ENCODE peak calls at places on chromosomes 11 and 22, in six cellular contexts. O, X, N, K, D and I are unnamed samples. For H3K4me1 and H3K27me3, the result is how much of the 10 kb centered on the place peaks cover.

GRCh38 chr11:118145285-118146227 is 7.1 kb downstream of the SCN4B start:
- DNase-seq in K (peak), X (peak), O (peak), D (peak), N (peak), I (peak)

GRCh38 chr11:23226331-23226909 is 366.1 kb upstream of the CCDC179 start:
- DNase-seq in D (no peak), X (no peak), N (no peak), O (no peak), K (no peak), I (no peak)

GRCh38 chr22:38755155-38755910 is 465 bp downstream of the SUN2 start:
- DNase-seq in K (peak), N (peak), O (peak), X (peak), D (peak), I (peak)

GRCh38 chr11:68040121-68040956 is 1.5 kb downstream of the TCIRG1 start:
- DNase-seq in O (peak), N (peak), D (peak), K (peak), X (peak), I (peak)

GRCh38 chr11:77590194-77590591 is 440 bp downstream of the AQP11 start:
- DNase-seq in K (no peak), N (peak), D (no peak), O (no peak), X (peak), I (no peak)

GRCh38 chr11:28366549-28367341 is 258.6 kb downstream of the METTL15 start:
- DNase-seq in D (no peak), O (peak), X (no peak), K (no peak), N (no peak), I (no peak)

GRCh38 chr11:130118636-130119387 is 40.8 kb upstream of the ST14 start:
- DNase-seq in X (no peak), D (no peak), K (no peak), N (peak), O (no peak), I (no peak)

GRCh38 chr22:33401291-33401690 is 343.1 kb upstream of the SYN3 start:
- DNase-seq in D (no peak), N (no peak), K (no peak), X (no peak), O (peak), I (no peak)

GRCh38 chr11:66818231-66818955 is 24.8 kb upstream of the RCE1 start:
- DNase-seq in N (no peak), O (no peak), X (no peak), K (no peak), D (no peak), I (no peak)

GRCh38 chr11:10942621-10943020 is 84.8 kb upstream of the ZBED5 start:
- DNase-seq in D (no peak), O (no peak), K (no peak), X (no peak), N (no peak), I (no peak)

GRCh38 chr22:18968011-18968749 is 32.1 kb upstream of the PRODH start:
- DNase-seq in O (no peak), D (peak), N (no peak), K (peak), X (no peak), I (peak)

GRCh38 chr22:22693531-22693884 is 49.1 kb downstream of the GGTLC2 start:
- DNase-seq in X (no peak), K (no peak), N (no peak), D (no peak), O (no peak), I (no peak)

GRCh38 chr11:36455658-36456111 is 54.4 kb downstream of the TRAF6 start:
- DNase-seq in N (no peak), O (peak), K (peak), X (peak), D (no peak), I (peak)

GRCh38 chr11:96464695-96465307 is 75.0 kb downstream of the JRKL start:
- DNase-seq in D (no peak), X (no peak), K (no peak), N (peak), O (peak), I (no peak)

GRCh38 chr11:65650547-65651338 is 12.0 kb downstream of the RELA start:
- DNase-seq in O (no peak), X (no peak), K (peak), N (no peak), D (no peak), I (no peak)

GRCh38 chr11:107791343-107792048 is 67.1 kb downstream of the SLC35F2 start:
- DNase-seq in K (no peak), X (peak), N (no peak), O (peak), D (no peak), I (no peak)

GRCh38 chr11:10041337-10041736 is 252.7 kb downstream of the SBF2 start:
- DNase-seq in N (no peak), O (no peak), K (no peak), D (no peak), X (no peak), I (no peak)

GRCh38 chr11:76665921-76666351 is 4.6 kb downstream of the LRRC32 start:
- DNase-seq in D (peak), K (peak), X (no peak), N (no peak), O (no peak), I (no peak)

GRCh38 chr22:43642319-43642718 is 169.8 kb downstream of the EFCAB6 start:
- DNase-seq in D (no peak), N (peak), O (no peak), X (no peak), K (no peak), I (no peak)

GRCh38 chr11:125995313-125995712 is 49.5 kb downstream of the VSIG10L2 start:
- DNase-seq in K (no peak), X (no peak), O (no peak), D (no peak), N (no peak), I (no peak)

DNA sequence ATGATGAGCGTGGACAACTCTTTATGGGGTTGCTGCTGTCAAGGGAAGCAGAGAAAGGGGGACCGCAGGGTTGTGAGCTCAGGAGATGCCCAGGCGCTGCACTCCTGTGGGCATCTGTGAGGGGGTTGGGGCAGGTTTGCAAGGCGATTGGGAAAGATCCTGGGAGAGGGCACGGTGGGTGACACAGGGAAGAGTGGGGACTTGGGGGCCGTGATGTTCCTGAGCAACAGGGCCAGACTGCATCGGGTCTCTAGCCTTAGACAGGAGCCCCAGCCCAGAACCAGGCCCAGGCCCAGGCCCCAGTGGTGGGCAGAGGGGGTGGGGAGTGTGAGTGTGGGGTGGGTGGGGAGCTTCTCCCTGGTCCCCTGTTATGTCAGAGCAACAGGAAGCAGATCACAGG is 38.3 kb downstream of the CSF2RB start:
- DNase-seq in N (no peak), K (no peak), X (no peak), D (no peak), O (no peak), I (no peak)
- H3K4me1 ChIP-seq in N (under half), K (under half), X (under half), D (under half), O (under half), I (under half)

GRCh38 chr11:113542420-113542819 is 67.2 kb upstream of the DRD2 start:
- DNase-seq in K (no peak), N (no peak), O (no peak), X (no peak), D (no peak), I (no peak)
- H3K27me3 ChIP-seq in K (under half), N (under half), O (under half), X (under half), D (under half), I (under half)

GRCh38 chr11:19931768-19932369 is 219.2 kb downstream of the NAV2 start:
- DNase-seq in N (no peak), O (peak), X (no peak), D (no peak), K (no peak), I (no peak)

GRCh38 chr11:19929147-19929546 is 216.5 kb downstream of the NAV2 start:
- DNase-seq in N (no peak), K (no peak), D (no peak), O (peak), X (no peak), I (no peak)

GRCh38 chr11:19929655-19930054 is 217.0 kb downstream of the NAV2 start:
- DNase-seq in N (no peak), D (no peak), X (no peak), K (no peak), O (no peak), I (no peak)

GRCh38 chr11:19933132-19933735 is 220.6 kb downstream of the NAV2 start:
- DNase-seq in N (no peak), D (no peak), K (no peak), X (no peak), O (no peak), I (no peak)

DNA sequence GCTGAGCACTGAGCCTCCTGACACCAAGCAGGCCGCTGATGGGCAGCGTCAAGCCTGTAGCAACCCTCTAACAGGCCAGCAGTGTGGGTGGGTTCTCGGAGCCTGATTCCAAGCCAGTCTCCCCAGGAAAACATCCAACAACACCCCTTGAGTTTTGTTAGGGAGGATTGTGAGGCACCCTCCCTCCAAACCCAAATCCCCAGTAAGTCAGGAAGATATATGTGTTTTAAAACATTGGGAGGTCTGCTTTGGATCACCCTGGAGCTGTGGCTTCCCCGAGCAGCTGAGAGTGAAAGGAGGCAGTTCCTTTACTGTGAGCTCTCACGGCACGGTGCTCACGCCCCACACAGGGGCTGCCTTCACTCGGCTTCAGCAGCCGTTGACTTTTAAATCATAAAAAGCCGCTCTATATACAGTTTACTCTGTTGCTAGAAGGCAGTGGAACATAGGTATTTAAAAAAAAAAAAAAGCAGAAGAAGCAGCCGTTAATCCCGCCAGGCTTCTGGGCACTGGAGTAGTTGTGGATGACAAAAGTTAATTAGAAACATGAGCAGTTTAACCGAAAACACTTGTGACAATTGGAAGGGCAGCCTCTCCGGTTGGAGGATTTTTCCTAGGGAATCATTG is 218.6 kb downstream of the NAV2 start:
- DNase-seq in X (no peak), D (no peak), O (peak), K (no peak), N (no peak), I (no peak)
- H3K27ac ChIP-seq in X (no peak), D (no peak), O (peak), K (no peak), N (no peak), I (no peak)

GRCh38 chr11:2730323-2731284 is 30.8 kb upstream of the KCNQ1OT1 start:
- DNase-seq in N (no peak), K (no peak), D (no peak), O (no peak), X (no peak), I (no peak)
- H3K4me1 ChIP-seq in N (under half), K (under half), D (under half), O (under half), X (half or more), I (under half)

GRCh38 chr11:44322243-44322642 is 12.3 kb upstream of the ALX4 start:
- DNase-seq in D (no peak), K (no peak), N (no peak), O (no peak), X (no peak), I (no peak)

GRCh38 chr11:44326615-44327475 is 16.9 kb upstream of the ALX4 start:
- DNase-seq in K (peak), N (no peak), O (no peak), X (no peak), D (no peak), I (no peak)

GRCh38 chr11:44324787-44325525 is 15.0 kb upstream of the ALX4 start:
- DNase-seq in N (no peak), D (no peak), X (no peak), O (no peak), K (peak), I (no peak)

GRCh38 chr11:44325698-44326097 is 15.8 kb upstream of the ALX4 start:
- DNase-seq in O (no peak), D (no peak), K (no peak), N (no peak), X (no peak), I (no peak)

DNA sequence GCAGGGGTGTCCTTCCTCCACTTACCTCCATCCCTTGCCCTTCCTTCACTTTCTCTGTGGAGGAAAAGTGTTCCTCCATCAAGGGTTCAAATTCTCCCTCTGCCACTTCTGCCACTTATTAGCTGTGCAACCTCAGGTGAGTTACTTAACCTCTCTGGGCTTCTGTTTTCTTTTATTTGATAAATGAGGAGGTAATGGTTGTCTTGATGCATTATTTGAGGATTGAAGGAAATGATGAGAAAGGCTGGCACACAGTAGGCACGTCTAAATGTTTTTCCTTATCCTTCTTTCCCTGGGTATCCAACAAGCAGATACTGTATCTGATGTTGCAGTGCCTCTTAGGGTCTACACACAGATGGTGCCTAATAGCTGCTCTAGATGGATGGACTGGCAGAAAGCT is 14.3 kb upstream of the ALX4 start:
- DNase-seq in K (no peak), X (no peak), D (no peak), O (no peak), N (no peak), I (no peak)
- H3K27me3 ChIP-seq in K (half or more), X (half or more), D (half or more), O (under half), N (under half), I (under half)

DNA sequence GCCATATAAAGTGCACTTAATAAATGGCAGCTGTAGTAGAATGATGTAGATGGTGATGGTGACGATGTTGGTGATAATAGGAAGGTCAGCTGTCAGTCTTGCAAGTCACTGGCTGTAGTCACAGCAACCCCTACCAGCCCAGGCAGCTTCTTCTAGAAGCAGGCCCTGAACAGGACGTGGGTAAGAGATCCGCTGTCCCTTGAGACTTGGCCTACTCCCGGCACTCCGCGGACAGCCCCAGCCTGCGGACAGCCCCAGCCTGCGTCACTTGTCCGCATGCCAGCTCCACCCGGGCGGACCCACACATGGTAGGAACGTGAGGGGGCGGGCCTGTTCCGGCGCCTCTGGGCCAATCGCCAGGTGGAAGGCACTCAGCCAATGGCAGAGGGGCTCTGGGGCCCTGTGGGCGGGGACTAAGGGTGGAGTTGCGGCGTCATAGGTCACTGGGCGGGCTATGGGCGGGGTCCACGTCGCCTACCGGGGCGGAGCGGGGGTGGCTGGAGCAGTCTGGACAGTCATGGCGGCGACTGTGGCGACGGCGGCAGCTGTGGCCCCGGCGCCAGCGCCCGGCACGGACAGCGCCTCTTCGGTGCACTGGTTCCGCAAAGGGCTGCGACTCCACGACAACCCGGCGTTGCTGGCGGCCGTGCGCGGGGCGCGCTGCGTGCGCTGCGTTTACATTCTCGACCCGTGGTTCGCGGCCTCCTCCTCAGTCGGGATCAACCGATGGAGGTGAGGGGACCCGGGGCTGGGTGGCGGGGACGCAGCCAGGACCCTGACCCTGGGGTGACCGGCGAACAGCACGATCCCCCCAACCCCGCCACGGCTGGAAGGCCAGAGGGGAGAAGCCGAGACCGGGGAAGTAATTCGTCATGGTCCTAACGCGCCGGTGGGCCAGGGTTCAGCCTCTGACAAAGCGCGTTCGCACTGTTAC is at the start of gene CRY2:
- DNase-seq in K (peak), O (peak), X (peak), N (peak), D (peak), I (peak)
- H3K27ac ChIP-seq in K (peak), O (peak), X (peak), N (peak), D (peak), I (peak)

DNA sequence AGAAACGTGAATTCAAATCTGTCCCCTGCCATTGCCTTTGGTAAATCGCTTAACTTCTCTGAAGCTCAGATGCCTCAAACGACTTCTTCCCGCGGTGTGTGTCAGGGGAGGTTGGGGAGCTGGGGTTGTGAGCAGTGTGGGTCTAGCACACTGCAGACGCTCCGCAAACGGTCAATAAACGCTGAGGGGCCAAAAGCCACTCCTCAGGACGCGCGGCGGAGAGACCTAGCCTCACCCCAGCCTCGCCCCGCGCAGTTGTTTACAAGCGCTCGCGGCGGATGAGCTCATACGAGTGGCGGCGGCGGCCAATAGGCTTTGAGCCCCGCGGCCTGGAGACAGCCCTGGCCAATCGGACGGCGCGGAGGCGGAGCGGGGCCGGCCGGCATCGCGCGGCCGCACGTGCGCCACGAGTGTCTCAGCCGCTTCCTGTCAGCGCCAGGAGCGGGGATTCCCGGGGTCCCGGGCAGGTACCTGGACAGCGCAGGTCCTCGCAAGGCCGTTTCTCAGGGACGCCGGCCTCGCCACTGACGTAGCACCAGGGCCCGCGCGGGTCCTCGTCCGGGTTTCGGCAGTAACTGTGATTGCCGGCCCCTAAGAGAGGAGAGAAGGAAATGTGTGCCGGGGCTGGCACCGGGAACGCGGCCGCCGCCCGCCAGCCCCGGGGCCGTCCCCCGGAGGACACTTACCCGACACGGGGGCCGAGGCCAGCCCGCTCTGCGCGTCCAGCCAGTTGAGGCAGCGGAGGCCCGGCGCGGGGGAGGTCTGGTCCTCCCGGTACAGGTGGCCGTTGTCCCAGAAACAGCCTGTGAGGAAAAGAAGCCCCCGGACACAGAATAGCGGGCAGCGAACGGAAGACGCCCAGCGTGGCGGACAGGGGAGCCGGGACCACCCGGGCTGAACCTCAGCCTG is 1.5 kb downstream of the PIK3IP1 start:
- DNase-seq in O (peak), D (peak), N (peak), K (peak), X (peak), I (peak)
- H3K4me1 ChIP-seq in O (under half), D (half or more), N (half or more), K (half or more), X (half or more), I (under half)